ENCODE peak calls at places on chromosome 1, in six cellular contexts. One of them, this sample, is unnamed.

GRCh38 chr1:160471253-160471652 is 51.8 kb downstream of the SLAMF6 start:
- DNase-seq in left lung: no peak
- DNase-seq in C1 segment of cervical spinal cord: no peak
- DNase-seq in left ventricle myocardium superior: no peak
- DNase-seq in activated T-helper 1 cell treated with Interleukin-2 at 50 U/mL for 16 hours: no peak
- DNase-seq in mucosa of descending colon: no peak
- DNase-seq in this sample: no peak

GRCh38 chr1:246355421-246356230 is 151.5 kb downstream of the SMYD3 start:
- DNase-seq in left lung: no peak
- DNase-seq in mucosa of descending colon: no peak
- DNase-seq in left ventricle myocardium superior: no peak
- DNase-seq in C1 segment of cervical spinal cord: no peak
- DNase-seq in activated T-helper 1 cell treated with Interleukin-2 at 50 U/mL for 16 hours: no peak
- DNase-seq in this sample: no peak

GRCh38 chr1:109485001-109485400 is 1.3 kb downstream of the ATXN7L2 start:
- DNase-seq in mucosa of descending colon: no peak
- DNase-seq in left lung: no peak
- DNase-seq in C1 segment of cervical spinal cord: no peak
- DNase-seq in left ventricle myocardium superior: no peak
- DNase-seq in activated T-helper 1 cell treated with Interleukin-2 at 50 U/mL for 16 hours: no peak
- DNase-seq in this sample: no peak

GRCh38 chr1:6257541-6258069 is 3.3 kb downstream of the GPR153 start:
- DNase-seq in C1 segment of cervical spinal cord: no peak
- DNase-seq in left ventricle myocardium superior: no peak
- DNase-seq in activated T-helper 1 cell treated with Interleukin-2 at 50 U/mL for 16 hours: no peak
- DNase-seq in left lung: no peak
- DNase-seq in mucosa of descending colon: no peak
- DNase-seq in this sample: no peak

GRCh38 chr1:158471920-158472319 is at the start of gene OR10R2:
- DNase-seq in left ventricle myocardium superior: no peak
- DNase-seq in C1 segment of cervical spinal cord: no peak
- DNase-seq in left lung: no peak
- DNase-seq in activated T-helper 1 cell treated with Interleukin-2 at 50 U/mL for 16 hours: no peak
- DNase-seq in mucosa of descending colon: no peak
- DNase-seq in this sample: no peak

GRCh38 chr1:208089971-208090755 is 154.0 kb downstream of the PLXNA2 start:
- DNase-seq in mucosa of descending colon: no peak
- DNase-seq in C1 segment of cervical spinal cord: no peak
- DNase-seq in activated T-helper 1 cell treated with Interleukin-2 at 50 U/mL for 16 hours: no peak
- DNase-seq in left lung: no peak
- DNase-seq in left ventricle myocardium superior: peak; percentile 63
- DNase-seq in this sample: no peak

GRCh38 chr1:85681087-85681486 is 27.1 kb downstream of the ZNHIT6 start:
- DNase-seq in left lung: no peak
- DNase-seq in activated T-helper 1 cell treated with Interleukin-2 at 50 U/mL for 16 hours: no peak
- DNase-seq in C1 segment of cervical spinal cord: no peak
- DNase-seq in mucosa of descending colon: no peak
- DNase-seq in left ventricle myocardium superior: no peak
- DNase-seq in this sample: no peak

GRCh38 chr1:68028566-68028965 is 21.9 kb downstream of the DIRAS3 start:
- DNase-seq in mucosa of descending colon: no peak
- DNase-seq in C1 segment of cervical spinal cord: no peak
- DNase-seq in activated T-helper 1 cell treated with Interleukin-2 at 50 U/mL for 16 hours: no peak
- DNase-seq in left ventricle myocardium superior: no peak
- DNase-seq in left lung: no peak
- DNase-seq in this sample: no peak

GRCh38 chr1:236394905-236395779 is 1.1 kb downstream of the EDARADD start:
- DNase-seq in mucosa of descending colon: peak; percentile 41
- DNase-seq in C1 segment of cervical spinal cord: no peak
- DNase-seq in activated T-helper 1 cell treated with Interleukin-2 at 50 U/mL for 16 hours: peak; percentile 46
- DNase-seq in left ventricle myocardium superior: peak; percentile 55
- DNase-seq in left lung: peak; percentile 81
- DNase-seq in this sample: no peak

GRCh38 chr1:203682401-203683383 is 56.1 kb downstream of the ATP2B4 start:
- DNase-seq in activated T-helper 1 cell treated with Interleukin-2 at 50 U/mL for 16 hours: peak; percentile 39
- DNase-seq in C1 segment of cervical spinal cord: no peak
- DNase-seq in mucosa of descending colon: no peak
- DNase-seq in left ventricle myocardium superior: no peak
- DNase-seq in left lung: no peak
- DNase-seq in this sample: peak; percentile 15

GRCh38 chr1:193680247-193680923 is 494.0 kb upstream of the B3GALT2 start:
- DNase-seq in left ventricle myocardium superior: no peak
- DNase-seq in C1 segment of cervical spinal cord: no peak
- DNase-seq in left lung: no peak
- DNase-seq in mucosa of descending colon: no peak
- DNase-seq in activated T-helper 1 cell treated with Interleukin-2 at 50 U/mL for 16 hours: no peak
- DNase-seq in this sample: no peak